ENCODE peak calls at places on chromosomes 13 and 19, in five cellular contexts. I is right cardiac atrium; T is tibial artery; L is CD8-positive, alpha-beta memory T cell; P is AG04450. E is an unnamed sample.

GRCh38 chr13:114015608-114016295 is 41.9 kb upstream of the C13orf46 start:
- DNase-seq in P (no peak), L (no peak), I (peak; percentile 76), T (peak; percentile 53), E (no peak)

GRCh38 chr13:72217142-72217541 is 350.1 kb upstream of the DACH1 start:
- DNase-seq in P (no peak), L (no peak), I (no peak), T (no peak), E (no peak)

GRCh38 chr13:30744686-30745085 is 9.3 kb downstream of the ALOX5AP start:
- DNase-seq in I (no peak), P (no peak), L (no peak), T (no peak), E (no peak)

GRCh38 chr13:53778937-53779336 is 750.3 kb downstream of the OLFM4 start:
- DNase-seq in I (no peak), L (no peak), T (no peak), P (no peak), E (no peak)

GRCh38 chr13:28429685-28430290 is 65.1 kb downstream of the FLT1 start:
- DNase-seq in P (no peak), L (no peak), T (no peak), I (no peak), E (no peak)

GRCh38 chr19:14116918-14117578 is 514 bp downstream of the PRKACA start:
- DNase-seq in I (peak; percentile 64), T (peak; percentile 39), P (no peak), L (no peak), E (no peak)

GRCh38 chr19:30522359-30522758 is 150.2 kb downstream of the ZNF536 start:
- DNase-seq in I (no peak), T (no peak), P (no peak), L (no peak), E (no peak)

GRCh38 chr19:17420267-17420924 is 549 bp downstream of the MVB12A start:
- DNase-seq in L (no peak), I (peak; percentile 60), T (peak; percentile 30), P (no peak), E (peak; percentile 14)

GRCh38 chr13:80012281-80012680 is 328.6 kb downstream of the SPRY2 start:
- DNase-seq in I (no peak), L (no peak), T (no peak), P (no peak), E (no peak)

GRCh38 chr19:49165865-49166301 is 8.3 kb downstream of the TRPM4 start:
- DNase-seq in L (no peak), I (no peak), P (no peak), T (no peak), E (no peak)
- H3K27ac ChIP-seq in L (no peak overlapping the region), I (peak overlapping the region; percentile 87), P (no peak overlapping the region), T (peak overlapping the region; percentile 87), E (no peak overlapping the region)

GRCh38 chr19:33428627-33429013 is 55.1 kb downstream of the CEBPG start:
- DNase-seq in P (no peak), L (no peak), I (no peak), T (no peak), E (no peak)

GRCh38 chr19:33432408-33433170 is 59.1 kb downstream of the CEBPG start:
- DNase-seq in I (no peak), L (no peak), P (no peak), T (no peak), E (no peak)

GRCh38 chr19:33431986-33432385 is 58.5 kb downstream of the CEBPG start:
- DNase-seq in I (no peak), L (no peak), P (no peak), T (no peak), E (no peak)

GRCh38 chr19:33429891-33430673 is 56.6 kb downstream of the CEBPG start:
- DNase-seq in T (no peak), L (peak; percentile 23), P (no peak), I (peak; percentile 10), E (no peak)

DNA sequence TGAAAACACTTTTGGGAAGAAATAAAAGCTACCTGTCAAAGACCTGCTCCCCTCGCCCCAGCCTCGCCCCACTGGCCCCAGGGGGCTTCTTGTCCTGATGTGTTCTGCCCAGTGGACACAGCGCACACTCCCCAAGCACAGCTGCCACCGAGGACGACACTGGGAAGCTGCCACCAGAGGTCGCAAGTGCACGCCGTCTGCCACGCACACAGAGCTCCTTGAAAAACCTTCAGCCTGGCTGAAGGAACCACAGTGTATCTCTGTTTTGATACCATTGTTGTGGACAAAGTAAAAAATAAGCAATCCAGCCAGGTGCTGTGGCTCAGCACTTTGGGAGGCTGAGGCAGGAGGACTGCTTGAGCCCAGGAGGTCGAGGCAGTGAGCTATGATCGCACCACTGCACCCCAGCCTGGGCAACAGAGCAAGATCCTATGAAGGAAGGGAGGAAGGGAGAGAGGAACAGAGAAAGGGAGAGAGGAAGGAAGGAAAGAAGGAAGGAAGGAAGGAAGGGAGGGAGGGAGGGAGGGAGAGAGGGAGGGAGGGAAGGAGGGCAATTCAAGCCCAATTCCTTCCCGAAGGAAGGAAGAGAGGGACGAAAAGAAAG is 57.3 kb downstream of the CEBPG start:
- DNase-seq in L (peak; percentile 55), P (peak; percentile 34), T (no peak), I (peak; percentile 60), E (peak; percentile 56)
- H3K27ac ChIP-seq in L (no peak overlapping the region), P (no peak overlapping the region), T (no peak overlapping the region), I (no peak overlapping the region), E (peak overlapping the region; percentile 53)

GRCh38 chr19:45780146-45780447 is 2.2 kb downstream of the DMPK start:
- DNase-seq in T (no peak), I (no peak), L (no peak), P (no peak), E (no peak)
- H3K27ac ChIP-seq in T (peak overlapping the region; percentile 92), I (no peak overlapping the region), L (no peak overlapping the region), P (no peak overlapping the region), E (no peak overlapping the region)

DNA sequence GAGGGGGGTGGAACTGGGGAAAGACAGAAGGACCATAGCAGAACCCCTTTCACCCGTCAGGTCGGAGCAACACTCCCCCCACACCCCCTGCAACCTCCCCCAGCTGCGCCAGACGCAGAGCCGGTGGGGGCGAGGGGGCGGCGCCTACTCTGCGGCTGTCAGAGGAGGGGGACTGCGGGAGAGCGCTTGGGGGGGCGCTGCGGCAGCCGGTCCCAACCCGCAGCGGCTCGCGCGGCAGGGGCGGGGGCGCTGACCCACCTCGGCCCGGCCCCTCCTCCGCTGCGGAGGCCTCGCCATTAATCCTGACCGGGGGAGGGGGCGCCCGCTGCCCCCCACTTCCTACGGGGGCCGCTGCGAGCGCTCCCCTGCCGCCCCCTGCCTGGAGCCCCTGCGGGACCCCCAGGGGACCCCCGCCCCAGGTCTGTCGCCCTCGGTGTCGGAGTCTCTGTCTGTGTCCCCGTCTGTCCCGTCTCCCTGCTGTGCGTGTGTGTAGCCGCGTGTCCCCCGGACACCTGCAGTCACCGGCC is 7.9 kb upstream of the NFIC start:
- DNase-seq in P (no peak), I (no peak), L (peak; percentile 37), T (no peak), E (no peak)
- H3K27ac ChIP-seq in P (no peak overlapping the region), I (peak overlapping the region; percentile 14), L (no peak overlapping the region), T (peak overlapping the region; percentile 100), E (peak overlapping the region; percentile 86)

GRCh38 chr13:110737555-110737954 is 24.1 kb downstream of the ING1 start:
- DNase-seq in P (no peak), L (no peak), T (no peak), I (no peak), E (no peak)

GRCh38 chr13:110731072-110731471 is 17.6 kb downstream of the ING1 start:
- DNase-seq in T (no peak), I (no peak), L (no peak), P (no peak), E (no peak)

DNA sequence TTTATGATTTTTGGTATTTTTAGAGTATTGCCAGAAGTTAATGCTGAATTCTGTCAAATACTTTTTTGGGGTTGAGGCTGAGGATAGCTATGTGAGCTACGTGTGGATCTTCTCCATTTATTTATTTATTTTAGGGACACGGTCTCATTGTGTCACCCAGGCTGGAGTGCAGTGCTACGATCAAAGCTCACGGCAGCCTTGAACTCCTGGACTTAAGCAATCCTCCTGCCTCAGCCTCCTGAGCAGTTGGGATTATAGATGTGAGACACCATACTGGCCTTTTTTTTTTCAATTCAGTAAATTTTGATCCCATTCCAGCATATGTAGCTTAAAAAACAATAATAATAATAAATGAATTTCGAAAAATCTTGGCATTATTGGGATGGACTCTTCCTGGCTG is 21.1 kb downstream of the ING1 start:
- DNase-seq in I (no peak), P (no peak), T (no peak), L (no peak), E (no peak)
- H3K27ac ChIP-seq in I (no peak overlapping the region), P (no peak overlapping the region), T (no peak overlapping the region), L (no peak overlapping the region), E (no peak overlapping the region)

DNA sequence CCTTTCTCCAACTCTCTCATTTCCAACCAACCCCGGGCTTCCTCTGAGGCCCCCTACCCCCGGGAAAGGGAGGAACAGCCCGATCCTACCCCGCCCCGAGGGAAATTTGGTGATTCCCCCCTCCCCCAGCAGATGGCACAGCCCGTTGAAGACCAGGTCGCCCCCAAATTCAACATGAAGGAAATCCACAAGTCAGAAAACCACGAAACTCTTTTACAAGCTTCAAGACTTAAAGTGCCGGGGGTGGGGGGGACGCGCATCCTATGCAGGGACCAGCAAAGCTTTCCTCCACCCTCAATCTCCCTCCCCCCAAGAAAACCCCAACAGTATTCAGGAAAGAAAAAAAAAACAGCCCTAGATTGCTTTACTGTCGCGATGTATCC is 1.8 kb downstream of the TCF3 start:
- DNase-seq in T (peak; percentile 23), L (no peak), I (no peak), P (no peak), E (no peak)
- H3K27ac ChIP-seq in T (peak overlapping the region; percentile 80), L (peak overlapping the region; percentile 57), I (no peak overlapping the region), P (peak overlapping the region; percentile 21), E (no peak overlapping the region)

DNA sequence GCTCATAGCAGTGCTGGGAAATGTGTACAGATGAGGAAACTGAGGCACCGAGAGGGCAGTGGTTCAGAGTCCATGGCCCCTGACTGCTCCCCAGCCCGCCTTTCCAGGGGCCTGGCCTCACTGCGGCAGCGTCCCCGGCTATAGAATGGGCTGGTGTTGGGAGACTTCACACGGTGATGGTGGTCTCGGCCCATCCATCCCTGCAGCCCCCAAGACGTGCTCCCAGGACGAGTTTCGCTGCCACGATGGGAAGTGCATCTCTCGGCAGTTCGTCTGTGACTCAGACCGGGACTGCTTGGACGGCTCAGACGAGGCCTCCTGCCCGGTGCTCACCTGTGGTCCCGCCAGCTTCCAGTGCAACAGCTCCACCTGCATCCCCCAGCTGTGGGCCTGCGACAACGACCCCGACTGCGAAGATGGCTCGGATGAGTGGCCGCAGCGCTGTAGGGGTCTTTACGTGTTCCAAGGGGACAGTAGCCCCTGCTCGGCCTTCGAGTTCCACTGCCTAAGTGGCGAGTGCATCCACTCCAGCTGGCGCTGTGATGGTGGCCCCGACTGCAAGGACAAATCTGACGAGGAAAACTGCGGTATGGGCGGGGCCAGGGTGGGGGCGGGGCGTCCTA is 15.9 kb downstream of the LDLR start:
- DNase-seq in L (no peak), P (no peak), T (no peak), I (no peak), E (no peak)
- H3K27ac ChIP-seq in L (no peak overlapping the region), P (no peak overlapping the region), T (no peak overlapping the region), I (no peak overlapping the region), E (no peak overlapping the region)